ENCODE peak calls at places on chromosomes 16 and 17, in six cellular contexts. One of them, this sample, is unnamed.

GRCh38 chr17:77142689-77143088 is 1.9 kb downstream of the SEC14L1 start:
- DNase-seq in stimulated activated CD8-positive, alpha-beta memory T cell treated with anti-CD3 and anti-CD28 coated beads, Interleukin-7, amount 100 ng/mL, for 4 hours: no peak
- DNase-seq in activated CD4-positive, CD25-positive, alpha-beta regulatory T cell: no peak
- DNase-seq in osteocyte: no peak
- DNase-seq in left ventricle myocardium inferior: no peak
- DNase-seq in thoracic aorta: no peak
- DNase-seq in this sample: no peak

GRCh38 chr17:39738568-39738901 is 797 bp downstream of the GRB7 start:
- DNase-seq in stimulated activated CD8-positive, alpha-beta memory T cell treated with anti-CD3 and anti-CD28 coated beads, Interleukin-7, amount 100 ng/mL, for 4 hours: peak
- DNase-seq in activated CD4-positive, CD25-positive, alpha-beta regulatory T cell: no peak
- DNase-seq in osteocyte: no peak
- DNase-seq in left ventricle myocardium inferior: no peak
- DNase-seq in thoracic aorta: no peak
- DNase-seq in this sample: no peak

GRCh38 chr17:16363749-16364536 is 10.7 kb upstream of the CENPV start:
- DNase-seq in stimulated activated CD8-positive, alpha-beta memory T cell treated with anti-CD3 and anti-CD28 coated beads, Interleukin-7, amount 100 ng/mL, for 4 hours: peak
- DNase-seq in activated CD4-positive, CD25-positive, alpha-beta regulatory T cell: peak
- DNase-seq in osteocyte: no peak
- DNase-seq in left ventricle myocardium inferior: peak
- DNase-seq in thoracic aorta: peak
- DNase-seq in this sample: no peak

GRCh38 chr17:32015245-32016013 is 8.2 kb downstream of the LRRC37B start:
- DNase-seq in stimulated activated CD8-positive, alpha-beta memory T cell treated with anti-CD3 and anti-CD28 coated beads, Interleukin-7, amount 100 ng/mL, for 4 hours: no peak
- DNase-seq in activated CD4-positive, CD25-positive, alpha-beta regulatory T cell: no peak
- DNase-seq in osteocyte: no peak
- DNase-seq in left ventricle myocardium inferior: no peak
- DNase-seq in thoracic aorta: no peak
- DNase-seq in this sample: peak

GRCh38 chr16:12002447-12003006 is 26.0 kb downstream of the SNX29 start:
- DNase-seq in stimulated activated CD8-positive, alpha-beta memory T cell treated with anti-CD3 and anti-CD28 coated beads, Interleukin-7, amount 100 ng/mL, for 4 hours: no peak
- DNase-seq in activated CD4-positive, CD25-positive, alpha-beta regulatory T cell: no peak
- DNase-seq in osteocyte: no peak
- DNase-seq in left ventricle myocardium inferior: no peak
- DNase-seq in thoracic aorta: no peak
- DNase-seq in this sample: peak

GRCh38 chr17:40598928-40599627 is 33.8 kb upstream of the CCR7 start:
- DNase-seq in stimulated activated CD8-positive, alpha-beta memory T cell treated with anti-CD3 and anti-CD28 coated beads, Interleukin-7, amount 100 ng/mL, for 4 hours: peak
- DNase-seq in activated CD4-positive, CD25-positive, alpha-beta regulatory T cell: peak
- DNase-seq in osteocyte: peak
- DNase-seq in left ventricle myocardium inferior: no peak
- DNase-seq in thoracic aorta: no peak
- DNase-seq in this sample: no peak

GRCh38 chr17:11412653-11413052 is 171.6 kb downstream of the SHISA6 start:
- DNase-seq in stimulated activated CD8-positive, alpha-beta memory T cell treated with anti-CD3 and anti-CD28 coated beads, Interleukin-7, amount 100 ng/mL, for 4 hours: no peak
- DNase-seq in activated CD4-positive, CD25-positive, alpha-beta regulatory T cell: no peak
- DNase-seq in osteocyte: no peak
- DNase-seq in left ventricle myocardium inferior: no peak
- DNase-seq in thoracic aorta: no peak
- DNase-seq in this sample: no peak

GRCh38 chr17:50699410-50699809 is 8.3 kb downstream of the ANKRD40 start:
- DNase-seq in stimulated activated CD8-positive, alpha-beta memory T cell treated with anti-CD3 and anti-CD28 coated beads, Interleukin-7, amount 100 ng/mL, for 4 hours: no peak
- DNase-seq in activated CD4-positive, CD25-positive, alpha-beta regulatory T cell: no peak
- DNase-seq in osteocyte: no peak
- DNase-seq in left ventricle myocardium inferior: no peak
- DNase-seq in thoracic aorta: no peak
- DNase-seq in this sample: no peak

GRCh38 chr17:45440161-45440859 is 7.6 kb upstream of the ARHGAP27 start:
- DNase-seq in stimulated activated CD8-positive, alpha-beta memory T cell treated with anti-CD3 and anti-CD28 coated beads, Interleukin-7, amount 100 ng/mL, for 4 hours: no peak
- DNase-seq in activated CD4-positive, CD25-positive, alpha-beta regulatory T cell: no peak
- DNase-seq in osteocyte: no peak
- DNase-seq in left ventricle myocardium inferior: no peak
- DNase-seq in thoracic aorta: no peak
- DNase-seq in this sample: no peak

GRCh38 chr17:56064506-56064905 is 88.8 kb upstream of the ANKFN1 start:
- DNase-seq in stimulated activated CD8-positive, alpha-beta memory T cell treated with anti-CD3 and anti-CD28 coated beads, Interleukin-7, amount 100 ng/mL, for 4 hours: no peak
- DNase-seq in activated CD4-positive, CD25-positive, alpha-beta regulatory T cell: no peak
- DNase-seq in osteocyte: no peak
- DNase-seq in left ventricle myocardium inferior: no peak
- DNase-seq in thoracic aorta: no peak
- DNase-seq in this sample: no peak

GRCh38 chr16:25157476-25157875 is 45.9 kb downstream of the LCMT1 start:
- DNase-seq in stimulated activated CD8-positive, alpha-beta memory T cell treated with anti-CD3 and anti-CD28 coated beads, Interleukin-7, amount 100 ng/mL, for 4 hours: no peak
- DNase-seq in activated CD4-positive, CD25-positive, alpha-beta regulatory T cell: no peak
- DNase-seq in osteocyte: no peak
- DNase-seq in left ventricle myocardium inferior: no peak
- DNase-seq in thoracic aorta: no peak
- DNase-seq in this sample: no peak

GRCh38 chr16:58265480-58266052 is 29.3 kb downstream of the PRSS54 start:
- DNase-seq in stimulated activated CD8-positive, alpha-beta memory T cell treated with anti-CD3 and anti-CD28 coated beads, Interleukin-7, amount 100 ng/mL, for 4 hours: no peak
- DNase-seq in activated CD4-positive, CD25-positive, alpha-beta regulatory T cell: no peak
- DNase-seq in osteocyte: no peak
- DNase-seq in left ventricle myocardium inferior: no peak
- DNase-seq in thoracic aorta: no peak
- DNase-seq in this sample: no peak

GRCh38 chr17:57830880-57831279 is 19.0 kb downstream of the MRPS23 start:
- DNase-seq in stimulated activated CD8-positive, alpha-beta memory T cell treated with anti-CD3 and anti-CD28 coated beads, Interleukin-7, amount 100 ng/mL, for 4 hours: no peak
- DNase-seq in activated CD4-positive, CD25-positive, alpha-beta regulatory T cell: no peak
- DNase-seq in osteocyte: no peak
- DNase-seq in left ventricle myocardium inferior: no peak
- DNase-seq in thoracic aorta: no peak
- DNase-seq in this sample: no peak

GRCh38 chr16:22353188-22353919 is 21.1 kb downstream of the CDR2 start:
- DNase-seq in stimulated activated CD8-positive, alpha-beta memory T cell treated with anti-CD3 and anti-CD28 coated beads, Interleukin-7, amount 100 ng/mL, for 4 hours: no peak
- DNase-seq in activated CD4-positive, CD25-positive, alpha-beta regulatory T cell: no peak
- DNase-seq in osteocyte: no peak
- DNase-seq in left ventricle myocardium inferior: no peak
- DNase-seq in thoracic aorta: no peak
- DNase-seq in this sample: no peak

GRCh38 chr17:31787857-31788570 is 71.0 kb downstream of the COPRS start:
- DNase-seq in stimulated activated CD8-positive, alpha-beta memory T cell treated with anti-CD3 and anti-CD28 coated beads, Interleukin-7, amount 100 ng/mL, for 4 hours: no peak
- DNase-seq in activated CD4-positive, CD25-positive, alpha-beta regulatory T cell: no peak
- DNase-seq in osteocyte: no peak
- DNase-seq in left ventricle myocardium inferior: no peak
- DNase-seq in thoracic aorta: peak
- DNase-seq in this sample: no peak

GRCh38 chr16:65737831-65738230 is 616.0 kb upstream of the CDH11 start:
- DNase-seq in stimulated activated CD8-positive, alpha-beta memory T cell treated with anti-CD3 and anti-CD28 coated beads, Interleukin-7, amount 100 ng/mL, for 4 hours: no peak
- DNase-seq in activated CD4-positive, CD25-positive, alpha-beta regulatory T cell: no peak
- DNase-seq in osteocyte: no peak
- DNase-seq in left ventricle myocardium inferior: no peak
- DNase-seq in thoracic aorta: no peak
- DNase-seq in this sample: no peak

GRCh38 chr17:32998893-32999240 is 7.2 kb downstream of the SPACA3 start:
- DNase-seq in stimulated activated CD8-positive, alpha-beta memory T cell treated with anti-CD3 and anti-CD28 coated beads, Interleukin-7, amount 100 ng/mL, for 4 hours: no peak
- DNase-seq in activated CD4-positive, CD25-positive, alpha-beta regulatory T cell: no peak
- DNase-seq in osteocyte: no peak
- DNase-seq in left ventricle myocardium inferior: no peak
- DNase-seq in thoracic aorta: no peak
- DNase-seq in this sample: no peak

GRCh38 chr17:35752471-35752870 is 568 bp downstream of the GAS2L2 start:
- DNase-seq in stimulated activated CD8-positive, alpha-beta memory T cell treated with anti-CD3 and anti-CD28 coated beads, Interleukin-7, amount 100 ng/mL, for 4 hours: no peak
- DNase-seq in activated CD4-positive, CD25-positive, alpha-beta regulatory T cell: no peak
- DNase-seq in osteocyte: no peak
- DNase-seq in left ventricle myocardium inferior: no peak
- DNase-seq in thoracic aorta: no peak
- DNase-seq in this sample: no peak

GRCh38 chr17:39462644-39463375 is 1.5 kb downstream of the CDK12 start:
- DNase-seq in stimulated activated CD8-positive, alpha-beta memory T cell treated with anti-CD3 and anti-CD28 coated beads, Interleukin-7, amount 100 ng/mL, for 4 hours: no peak
- DNase-seq in activated CD4-positive, CD25-positive, alpha-beta regulatory T cell: no peak
- DNase-seq in osteocyte: no peak
- DNase-seq in left ventricle myocardium inferior: no peak
- DNase-seq in thoracic aorta: no peak
- DNase-seq in this sample: no peak

GRCh38 chr16:83705856-83706255 is 101.9 kb upstream of the HSBP1 start:
- DNase-seq in stimulated activated CD8-positive, alpha-beta memory T cell treated with anti-CD3 and anti-CD28 coated beads, Interleukin-7, amount 100 ng/mL, for 4 hours: no peak
- DNase-seq in activated CD4-positive, CD25-positive, alpha-beta regulatory T cell: no peak
- DNase-seq in osteocyte: no peak
- DNase-seq in left ventricle myocardium inferior: no peak
- DNase-seq in thoracic aorta: no peak
- DNase-seq in this sample: no peak

GRCh38 chr16:85220125-85220839 is 108.0 kb upstream of the CIBAR2 start:
- DNase-seq in stimulated activated CD8-positive, alpha-beta memory T cell treated with anti-CD3 and anti-CD28 coated beads, Interleukin-7, amount 100 ng/mL, for 4 hours: no peak
- DNase-seq in activated CD4-positive, CD25-positive, alpha-beta regulatory T cell: no peak
- DNase-seq in osteocyte: peak
- DNase-seq in left ventricle myocardium inferior: peak
- DNase-seq in thoracic aorta: no peak
- DNase-seq in this sample: peak

GRCh38 chr17:38873646-38874380 is 4.0 kb downstream of the LASP1 start:
- DNase-seq in stimulated activated CD8-positive, alpha-beta memory T cell treated with anti-CD3 and anti-CD28 coated beads, Interleukin-7, amount 100 ng/mL, for 4 hours: no peak
- DNase-seq in activated CD4-positive, CD25-positive, alpha-beta regulatory T cell: no peak
- DNase-seq in osteocyte: no peak
- DNase-seq in left ventricle myocardium inferior: no peak
- DNase-seq in thoracic aorta: no peak
- DNase-seq in this sample: no peak

GRCh38 chr17:2707721-2708584 is 3.6 kb downstream of the CLUH start:
- DNase-seq in stimulated activated CD8-positive, alpha-beta memory T cell treated with anti-CD3 and anti-CD28 coated beads, Interleukin-7, amount 100 ng/mL, for 4 hours: no peak
- DNase-seq in activated CD4-positive, CD25-positive, alpha-beta regulatory T cell: no peak
- DNase-seq in osteocyte: peak
- DNase-seq in left ventricle myocardium inferior: peak
- DNase-seq in thoracic aorta: no peak
- DNase-seq in this sample: no peak

GRCh38 chr17:37551788-37552187 is 57.4 kb downstream of the SYNRG start:
- DNase-seq in stimulated activated CD8-positive, alpha-beta memory T cell treated with anti-CD3 and anti-CD28 coated beads, Interleukin-7, amount 100 ng/mL, for 4 hours: no peak
- DNase-seq in activated CD4-positive, CD25-positive, alpha-beta regulatory T cell: no peak
- DNase-seq in osteocyte: no peak
- DNase-seq in left ventricle myocardium inferior: no peak
- DNase-seq in thoracic aorta: no peak
- DNase-seq in this sample: no peak

GRCh38 chr16:68072038-68072695 is 13.0 kb upstream of the NFATC3 start:
- DNase-seq in stimulated activated CD8-positive, alpha-beta memory T cell treated with anti-CD3 and anti-CD28 coated beads, Interleukin-7, amount 100 ng/mL, for 4 hours: no peak
- DNase-seq in activated CD4-positive, CD25-positive, alpha-beta regulatory T cell: no peak
- DNase-seq in osteocyte: peak
- DNase-seq in left ventricle myocardium inferior: no peak
- DNase-seq in thoracic aorta: no peak
- DNase-seq in this sample: no peak

GRCh38 chr17:78779848-78780247 is 2.2 kb downstream of the CYTH1 start:
- DNase-seq in stimulated activated CD8-positive, alpha-beta memory T cell treated with anti-CD3 and anti-CD28 coated beads, Interleukin-7, amount 100 ng/mL, for 4 hours: no peak
- DNase-seq in activated CD4-positive, CD25-positive, alpha-beta regulatory T cell: peak
- DNase-seq in osteocyte: no peak
- DNase-seq in left ventricle myocardium inferior: no peak
- DNase-seq in thoracic aorta: no peak
- DNase-seq in this sample: peak

GRCh38 chr17:48352630-48353029 is 77.4 kb downstream of the SKAP1 start:
- DNase-seq in stimulated activated CD8-positive, alpha-beta memory T cell treated with anti-CD3 and anti-CD28 coated beads, Interleukin-7, amount 100 ng/mL, for 4 hours: no peak
- DNase-seq in activated CD4-positive, CD25-positive, alpha-beta regulatory T cell: no peak
- DNase-seq in osteocyte: no peak
- DNase-seq in left ventricle myocardium inferior: no peak
- DNase-seq in thoracic aorta: no peak
- DNase-seq in this sample: no peak

GRCh38 chr16:50309156-50309526 is 42.8 kb downstream of the ADCY7 start:
- DNase-seq in stimulated activated CD8-positive, alpha-beta memory T cell treated with anti-CD3 and anti-CD28 coated beads, Interleukin-7, amount 100 ng/mL, for 4 hours: no peak
- DNase-seq in activated CD4-positive, CD25-positive, alpha-beta regulatory T cell: no peak
- DNase-seq in osteocyte: no peak
- DNase-seq in left ventricle myocardium inferior: no peak
- DNase-seq in thoracic aorta: no peak
- DNase-seq in this sample: no peak

GRCh38 chr17:35065880-35066279 is 2.4 kb upstream of the RFFL start:
- DNase-seq in stimulated activated CD8-positive, alpha-beta memory T cell treated with anti-CD3 and anti-CD28 coated beads, Interleukin-7, amount 100 ng/mL, for 4 hours: no peak
- DNase-seq in activated CD4-positive, CD25-positive, alpha-beta regulatory T cell: no peak
- DNase-seq in osteocyte: no peak
- DNase-seq in left ventricle myocardium inferior: no peak
- DNase-seq in thoracic aorta: no peak
- DNase-seq in this sample: no peak

GRCh38 chr17:1829579-1830257 is at the start of the genes RPA1 and SMYD4:
- DNase-seq in stimulated activated CD8-positive, alpha-beta memory T cell treated with anti-CD3 and anti-CD28 coated beads, Interleukin-7, amount 100 ng/mL, for 4 hours: peak
- DNase-seq in activated CD4-positive, CD25-positive, alpha-beta regulatory T cell: peak
- DNase-seq in osteocyte: peak
- DNase-seq in left ventricle myocardium inferior: peak
- DNase-seq in thoracic aorta: peak
- DNase-seq in this sample: peak

GRCh38 chr16:11824362-11824761 is 27.0 kb downstream of the RSL1D1 start:
- DNase-seq in stimulated activated CD8-positive, alpha-beta memory T cell treated with anti-CD3 and anti-CD28 coated beads, Interleukin-7, amount 100 ng/mL, for 4 hours: no peak
- DNase-seq in activated CD4-positive, CD25-positive, alpha-beta regulatory T cell: no peak
- DNase-seq in osteocyte: no peak
- DNase-seq in left ventricle myocardium inferior: peak
- DNase-seq in thoracic aorta: no peak
- DNase-seq in this sample: no peak

GRCh38 chr16:12111819-12112218 is 135.3 kb downstream of the SNX29 start:
- DNase-seq in stimulated activated CD8-positive, alpha-beta memory T cell treated with anti-CD3 and anti-CD28 coated beads, Interleukin-7, amount 100 ng/mL, for 4 hours: no peak
- DNase-seq in activated CD4-positive, CD25-positive, alpha-beta regulatory T cell: no peak
- DNase-seq in osteocyte: no peak
- DNase-seq in left ventricle myocardium inferior: no peak
- DNase-seq in thoracic aorta: no peak
- DNase-seq in this sample: no peak

GRCh38 chr17:45852535-45853297 is 8.0 kb downstream of the SPPL2C start:
- DNase-seq in stimulated activated CD8-positive, alpha-beta memory T cell treated with anti-CD3 and anti-CD28 coated beads, Interleukin-7, amount 100 ng/mL, for 4 hours: peak
- DNase-seq in activated CD4-positive, CD25-positive, alpha-beta regulatory T cell: peak
- DNase-seq in osteocyte: no peak
- DNase-seq in left ventricle myocardium inferior: no peak
- DNase-seq in thoracic aorta: no peak
- DNase-seq in this sample: peak

GRCh38 chr17:596763-597644 is 117.6 kb downstream of the VPS53 start:
- DNase-seq in stimulated activated CD8-positive, alpha-beta memory T cell treated with anti-CD3 and anti-CD28 coated beads, Interleukin-7, amount 100 ng/mL, for 4 hours: peak
- DNase-seq in activated CD4-positive, CD25-positive, alpha-beta regulatory T cell: no peak
- DNase-seq in osteocyte: no peak
- DNase-seq in left ventricle myocardium inferior: no peak
- DNase-seq in thoracic aorta: no peak
- DNase-seq in this sample: no peak

GRCh38 chr16:53090591-53091507 is 36.1 kb downstream of the CHD9 start:
- DNase-seq in stimulated activated CD8-positive, alpha-beta memory T cell treated with anti-CD3 and anti-CD28 coated beads, Interleukin-7, amount 100 ng/mL, for 4 hours: no peak
- DNase-seq in activated CD4-positive, CD25-positive, alpha-beta regulatory T cell: no peak
- DNase-seq in osteocyte: peak
- DNase-seq in left ventricle myocardium inferior: peak
- DNase-seq in thoracic aorta: peak
- DNase-seq in this sample: no peak

GRCh38 chr17:788551-788950 is 6.4 kb downstream of the MRM3 start:
- DNase-seq in stimulated activated CD8-positive, alpha-beta memory T cell treated with anti-CD3 and anti-CD28 coated beads, Interleukin-7, amount 100 ng/mL, for 4 hours: no peak
- DNase-seq in activated CD4-positive, CD25-positive, alpha-beta regulatory T cell: no peak
- DNase-seq in osteocyte: no peak
- DNase-seq in left ventricle myocardium inferior: no peak
- DNase-seq in thoracic aorta: no peak
- DNase-seq in this sample: no peak

GRCh38 chr17:52546990-52547389 is 388.5 kb upstream of the CA10 start:
- DNase-seq in stimulated activated CD8-positive, alpha-beta memory T cell treated with anti-CD3 and anti-CD28 coated beads, Interleukin-7, amount 100 ng/mL, for 4 hours: no peak
- DNase-seq in activated CD4-positive, CD25-positive, alpha-beta regulatory T cell: no peak
- DNase-seq in osteocyte: no peak
- DNase-seq in left ventricle myocardium inferior: no peak
- DNase-seq in thoracic aorta: no peak
- DNase-seq in this sample: no peak

GRCh38 chr17:1229354-1229890 is 40.8 kb upstream of the BHLHA9 start:
- DNase-seq in stimulated activated CD8-positive, alpha-beta memory T cell treated with anti-CD3 and anti-CD28 coated beads, Interleukin-7, amount 100 ng/mL, for 4 hours: no peak
- DNase-seq in activated CD4-positive, CD25-positive, alpha-beta regulatory T cell: peak
- DNase-seq in osteocyte: no peak
- DNase-seq in left ventricle myocardium inferior: peak
- DNase-seq in thoracic aorta: no peak
- DNase-seq in this sample: no peak